ENCODE peak calls at places on chromosomes 16 and 17, in four cellular contexts. A is breast epithelium, R is heart left ventricle, S is SJSA1. W is an unnamed sample.

GRCh38 chr16:89669755-89670154 is 12.1 kb downstream of the SPATA33 start:
- DNase-seq in A (no peak), R (no peak), S (no peak), W (no peak)

GRCh38 chr17:8436169-8436932 is 667 bp downstream of the NDEL1 start:
- DNase-seq in A (peak), R (peak), S (peak), W (peak)

GRCh38 chr17:63702223-63702577 is 2.3 kb upstream of the LIMD2 start:
- DNase-seq in A (no peak), R (no peak), S (no peak), W (peak)

GRCh38 chr17:55177914-55178217 is 86.9 kb upstream of the HLF start:
- DNase-seq in A (no peak), R (no peak), S (no peak), W (no peak)

GRCh38 chr16:53549970-53550406 is 47.0 kb upstream of the AKTIP start:
- DNase-seq in A (peak), R (no peak), S (peak), W (peak)

GRCh38 chr16:86783626-86784266 is 205.4 kb downstream of the FOXL1 start:
- DNase-seq in A (peak), R (no peak), S (peak), W (no peak)

GRCh38 chr17:27751622-27752490 is 48.5 kb downstream of the NOS2 start:
- DNase-seq in A (no peak), R (no peak), S (no peak), W (no peak)

GRCh38 chr16:87363771-87364476 is 19.7 kb downstream of the FBXO31 start:
- DNase-seq in A (no peak), R (peak), S (peak), W (no peak)

GRCh38 chr16:9827062-9827752 is 355.0 kb downstream of the GRIN2A start:
- DNase-seq in A (no peak), R (no peak), S (no peak), W (no peak)

GRCh38 chr16:1107731-1108130 is 11.7 kb upstream of the C1QTNF8 start:
- DNase-seq in A (no peak), R (no peak), S (no peak), W (no peak)

GRCh38 chr16:918068-918467 is 52.7 kb downstream of the LMF1 start:
- DNase-seq in A (no peak), R (peak), S (no peak), W (no peak)

GRCh38 chr17:74325743-74326379 is at the start of gene KIF19:
- DNase-seq in A (no peak), R (peak), S (no peak), W (no peak)

GRCh38 chr17:74324521-74324920 is 1.5 kb upstream of the KIF19 start:
- DNase-seq in A (no peak), R (no peak), S (no peak), W (no peak)

GRCh38 chr17:74326506-74326905 is 480 bp downstream of the KIF19 start:
- DNase-seq in A (no peak), R (no peak), S (no peak), W (no peak)

GRCh38 chr17:74328487-74328886 is 2.5 kb downstream of the KIF19 start:
- DNase-seq in A (no peak), R (no peak), S (no peak), W (no peak)

DNA sequence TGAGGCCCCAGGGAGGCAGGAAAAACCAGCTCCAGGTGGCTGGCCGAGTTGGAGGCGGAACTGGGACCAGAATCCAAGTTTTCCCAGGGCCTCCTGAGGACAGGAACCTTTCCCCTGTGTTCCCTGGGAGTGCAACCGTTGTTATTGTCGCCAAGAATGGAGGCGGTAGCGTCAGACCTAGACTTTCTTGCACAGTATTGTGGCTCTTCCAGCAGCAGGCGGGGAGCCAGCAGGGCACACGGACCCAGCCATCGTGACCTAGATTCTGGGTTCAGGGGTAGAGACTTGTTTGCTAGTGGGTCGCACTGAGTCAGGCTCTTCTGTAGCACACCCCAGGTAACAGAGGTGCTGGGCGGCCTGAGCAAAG is 667 bp upstream of the KIF19 start:
- DNase-seq in A (no peak), R (no peak), S (no peak), W (no peak)
- H3K4me3 ChIP-seq in A (no peak), R (peak), S (no peak), W (no peak)

DNA sequence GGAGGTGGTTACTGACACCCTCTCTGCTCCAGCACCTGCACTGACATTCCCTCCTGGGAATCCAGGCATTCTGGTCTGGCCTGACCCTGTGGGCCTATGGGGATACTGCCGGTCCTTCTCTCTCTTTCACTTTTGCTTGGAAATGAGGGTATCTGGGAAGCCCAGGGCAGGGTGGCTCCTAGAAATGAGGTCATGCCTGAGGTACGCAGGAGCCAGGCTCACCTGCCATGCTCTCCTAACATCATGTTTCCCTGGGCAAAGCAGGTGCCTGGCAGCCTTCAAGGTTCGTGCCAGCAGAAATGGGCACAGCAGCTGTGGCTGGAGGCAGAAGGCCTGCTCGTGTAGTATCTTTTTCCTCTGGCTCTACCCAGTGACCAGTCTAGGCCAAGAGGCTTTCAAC is 3.3 kb downstream of the ITGA3 start:
- DNase-seq in A (peak), R (no peak), S (no peak), W (no peak)
- H3K4me3 ChIP-seq in A (no peak), R (no peak), S (no peak), W (no peak)

GRCh38 chr17:3582921-3583320 is 25.3 kb upstream of the TRPV3 start:
- DNase-seq in A (no peak), R (no peak), S (no peak), W (no peak)
- H3K4me3 ChIP-seq in A (no peak), R (no peak), S (no peak), W (no peak)

DNA sequence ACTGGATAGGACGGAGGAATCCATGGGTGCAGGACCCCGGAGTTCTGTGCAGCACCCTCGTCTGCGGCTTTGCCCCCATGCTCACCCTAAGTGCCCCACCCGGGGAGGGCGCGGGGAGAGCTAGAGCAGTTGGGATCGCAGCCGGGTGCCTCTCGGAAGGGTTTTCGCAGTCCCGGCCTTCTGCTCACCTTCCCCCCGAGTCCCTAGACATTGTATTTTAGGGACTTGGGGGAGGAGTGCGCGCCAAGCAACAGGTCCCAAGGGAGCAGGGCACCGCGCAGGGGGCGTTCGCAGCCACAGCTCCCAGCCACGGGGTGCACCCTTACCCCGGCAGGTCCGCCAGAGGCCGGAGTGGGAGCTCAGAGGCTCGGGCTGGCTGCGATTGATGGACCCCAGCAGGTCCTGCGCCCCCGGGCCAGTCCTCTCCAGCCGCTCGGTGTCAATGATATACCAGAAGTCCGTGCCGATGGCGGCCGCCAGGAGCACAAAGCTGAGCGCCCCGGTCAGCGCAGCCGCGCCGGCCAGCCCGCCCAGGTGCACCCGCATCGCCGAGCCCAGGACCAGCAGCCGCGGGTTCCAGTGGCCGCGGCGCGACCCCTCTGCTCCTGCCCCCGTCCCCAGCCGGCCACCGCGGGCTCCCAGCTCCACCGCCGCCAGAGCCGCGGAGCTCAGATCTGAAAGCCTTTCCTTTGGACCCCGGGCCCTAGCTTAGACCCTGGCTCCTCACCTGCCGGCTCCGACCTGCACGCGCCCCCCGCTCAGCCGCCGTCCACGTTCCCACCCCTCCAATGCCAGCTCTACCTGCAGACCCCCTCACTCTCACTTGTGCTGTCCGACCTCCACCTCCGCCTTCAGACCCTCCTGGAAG is 784 bp downstream of the TMEM114 start:
- DNase-seq in A (no peak), R (no peak), S (no peak), W (no peak)
- H3K4me3 ChIP-seq in A (no peak), R (peak), S (no peak), W (no peak)

W was measured in Jurkat, Clone E6-1.